ENCODE peak calls at places on chromosomes 12 and 14, in seven cellular contexts. One of them, this sample, is unnamed.

GRCh38 chr14:77097006-77097688 is 911 bp upstream of the CIPC start:
- DNase-seq in A549: no peak
- DNase-seq in GM12878: no peak
- DNase-seq in HepG2: peak; percentile 17
- DNase-seq in HCT116: no peak
- DNase-seq in SK-N-SH: no peak
- DNase-seq in K562: no peak
- DNase-seq in this sample: no peak

GRCh38 chr12:55727643-55728184 is 1.1 kb downstream of the CD63 start:
- DNase-seq in A549: peak; percentile 41
- DNase-seq in GM12878: no peak
- DNase-seq in HepG2: no peak
- DNase-seq in HCT116: no peak
- DNase-seq in SK-N-SH: peak; percentile 76
- DNase-seq in K562: peak; percentile 50
- DNase-seq in this sample: peak; percentile 30

GRCh38 chr12:27412047-27412446 is 34.5 kb upstream of the SMCO2 start:
- DNase-seq in A549: no peak
- DNase-seq in GM12878: no peak
- DNase-seq in HepG2: no peak
- DNase-seq in HCT116: no peak
- DNase-seq in SK-N-SH: no peak
- DNase-seq in K562: no peak
- DNase-seq in this sample: no peak

GRCh38 chr12:132162508-132163031 is 18.3 kb downstream of the NOC4L start:
- DNase-seq in A549: no peak
- DNase-seq in GM12878: no peak
- DNase-seq in HepG2: no peak
- DNase-seq in HCT116: no peak
- DNase-seq in SK-N-SH: peak; percentile 47
- DNase-seq in K562: no peak
- DNase-seq in this sample: no peak

GRCh38 chr14:73764881-73765280 is 50.7 kb upstream of the PNMA1 start:
- DNase-seq in A549: no peak
- DNase-seq in GM12878: no peak
- DNase-seq in HepG2: no peak
- DNase-seq in HCT116: no peak
- DNase-seq in SK-N-SH: no peak
- DNase-seq in K562: no peak
- DNase-seq in this sample: no peak

GRCh38 chr12:123533672-123534643 is at the start of gene RILPL1:
- DNase-seq in A549: peak; percentile 77
- DNase-seq in GM12878: no peak
- DNase-seq in HepG2: peak; percentile 58
- DNase-seq in HCT116: no peak
- DNase-seq in SK-N-SH: peak; percentile 94
- DNase-seq in K562: peak; percentile 94
- DNase-seq in this sample: peak; percentile 71

GRCh38 chr14:96502621-96503251 is 554 bp downstream of the PAPOLA start:
- DNase-seq in A549: peak; percentile 41
- DNase-seq in GM12878: no peak
- DNase-seq in HepG2: peak; percentile 26
- DNase-seq in HCT116: no peak
- DNase-seq in SK-N-SH: peak; percentile 85
- DNase-seq in K562: peak; percentile 74
- DNase-seq in this sample: peak; percentile 79

GRCh38 chr12:10851243-10851858 is 2.1 kb upstream of the PRR4 start:
- DNase-seq in A549: no peak
- DNase-seq in GM12878: no peak
- DNase-seq in HepG2: no peak
- DNase-seq in HCT116: no peak
- DNase-seq in SK-N-SH: no peak
- DNase-seq in K562: no peak
- DNase-seq in this sample: no peak

GRCh38 chr12:11823043-11823442 is 173.6 kb downstream of the ETV6 start:
- DNase-seq in A549: no peak
- DNase-seq in GM12878: no peak
- DNase-seq in HepG2: no peak
- DNase-seq in HCT116: no peak
- DNase-seq in SK-N-SH: no peak
- DNase-seq in K562: no peak
- DNase-seq in this sample: no peak

GRCh38 chr12:14771651-14772137 is 31.6 kb downstream of the WBP11 start:
- DNase-seq in A549: peak; percentile 27
- DNase-seq in GM12878: peak; percentile 41
- DNase-seq in HepG2: no peak
- DNase-seq in HCT116: no peak
- DNase-seq in SK-N-SH: peak; percentile 25
- DNase-seq in K562: no peak
- DNase-seq in this sample: peak; percentile 51

GRCh38 chr12:46921754-46922113 is 95.9 kb upstream of the SLC38A4 start:
- DNase-seq in A549: no peak
- DNase-seq in GM12878: no peak
- DNase-seq in HepG2: peak; percentile 42
- DNase-seq in HCT116: no peak
- DNase-seq in SK-N-SH: no peak
- DNase-seq in K562: no peak
- DNase-seq in this sample: no peak

GRCh38 chr14:98791661-98792060 is 480.3 kb downstream of the BCL11B start:
- DNase-seq in A549: no peak
- DNase-seq in GM12878: no peak
- DNase-seq in HepG2: no peak
- DNase-seq in HCT116: no peak
- DNase-seq in SK-N-SH: no peak
- DNase-seq in K562: no peak
- DNase-seq in this sample: no peak

GRCh38 chr12:52238916-52239649 is 6.0 kb downstream of the KRT7 start:
- DNase-seq in A549: peak; percentile 53
- DNase-seq in GM12878: no peak
- DNase-seq in HepG2: no peak
- DNase-seq in HCT116: no peak
- DNase-seq in SK-N-SH: no peak
- DNase-seq in K562: no peak
- DNase-seq in this sample: no peak

GRCh38 chr12:129911437-129912049 is 7.7 kb upstream of the TMEM132D start:
- DNase-seq in A549: peak; percentile 59
- DNase-seq in GM12878: no peak
- DNase-seq in HepG2: peak; percentile 30
- DNase-seq in HCT116: no peak
- DNase-seq in SK-N-SH: peak; percentile 80
- DNase-seq in K562: peak; percentile 67
- DNase-seq in this sample: peak; percentile 69

GRCh38 chr12:67593041-67593870 is 55.3 kb upstream of the DYRK2 start:
- DNase-seq in A549: peak; percentile 7
- DNase-seq in GM12878: no peak
- DNase-seq in HepG2: no peak
- DNase-seq in HCT116: peak; percentile 87
- DNase-seq in SK-N-SH: no peak
- DNase-seq in K562: no peak
- DNase-seq in this sample: peak; percentile 5

GRCh38 chr14:51922624-51923023 is 62.2 kb downstream of the GNG2 start:
- DNase-seq in A549: no peak
- DNase-seq in GM12878: no peak
- DNase-seq in HepG2: no peak
- DNase-seq in HCT116: no peak
- DNase-seq in SK-N-SH: no peak
- DNase-seq in K562: no peak
- DNase-seq in this sample: no peak

GRCh38 chr14:23085458-23085857 is 9.5 kb downstream of the ACIN1 start:
- DNase-seq in A549: no peak
- DNase-seq in GM12878: no peak
- DNase-seq in HepG2: no peak
- DNase-seq in HCT116: no peak
- DNase-seq in SK-N-SH: no peak
- DNase-seq in K562: no peak
- DNase-seq in this sample: no peak

GRCh38 chr12:94621662-94622359 is 28.5 kb downstream of the TMCC3 start:
- DNase-seq in A549: no peak
- DNase-seq in GM12878: peak; percentile 87
- DNase-seq in HepG2: no peak
- DNase-seq in HCT116: no peak
- DNase-seq in SK-N-SH: no peak
- DNase-seq in K562: no peak
- DNase-seq in this sample: no peak

GRCh38 chr14:29350496-29350895 is 577.2 kb downstream of the PRKD1 start:
- DNase-seq in A549: no peak
- DNase-seq in GM12878: no peak
- DNase-seq in HepG2: no peak
- DNase-seq in HCT116: no peak
- DNase-seq in SK-N-SH: no peak
- DNase-seq in K562: no peak
- DNase-seq in this sample: no peak

DNA sequence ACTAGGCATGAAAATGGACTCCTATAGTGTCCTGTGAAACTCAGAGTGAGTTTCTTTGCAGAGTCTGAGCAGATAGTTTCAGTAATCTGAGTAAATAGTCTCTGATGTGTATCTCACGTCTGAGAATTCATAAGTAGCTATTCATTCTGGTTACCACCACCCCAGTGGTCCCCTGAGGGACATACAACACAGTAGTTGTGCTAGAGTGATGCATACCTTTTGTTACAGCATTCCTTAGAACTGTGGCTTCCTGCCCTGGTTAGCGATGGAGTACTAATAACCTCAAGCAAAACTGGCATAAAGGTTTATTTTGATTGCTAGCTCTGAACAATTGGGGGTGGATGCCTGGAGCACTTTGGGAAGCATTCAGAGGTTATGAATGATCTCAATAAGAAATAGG is 114.7 kb downstream of the DAAM1 start:
- DNase-seq in A549: no peak
- DNase-seq in GM12878: no peak
- DNase-seq in HepG2: no peak
- DNase-seq in HCT116: no peak
- DNase-seq in SK-N-SH: no peak
- DNase-seq in K562: no peak
- DNase-seq in this sample: peak; percentile 8
- TF ChIP-seq REST in A549: no peak
- TF ChIP-seq REST in GM12878: no peak
- TF ChIP-seq REST in HepG2: no peak
- TF ChIP-seq REST in HCT116: no peak
- TF ChIP-seq REST in SK-N-SH: no peak
- TF ChIP-seq REST in K562: no peak
- TF ChIP-seq REST in this sample: no peak

DNA sequence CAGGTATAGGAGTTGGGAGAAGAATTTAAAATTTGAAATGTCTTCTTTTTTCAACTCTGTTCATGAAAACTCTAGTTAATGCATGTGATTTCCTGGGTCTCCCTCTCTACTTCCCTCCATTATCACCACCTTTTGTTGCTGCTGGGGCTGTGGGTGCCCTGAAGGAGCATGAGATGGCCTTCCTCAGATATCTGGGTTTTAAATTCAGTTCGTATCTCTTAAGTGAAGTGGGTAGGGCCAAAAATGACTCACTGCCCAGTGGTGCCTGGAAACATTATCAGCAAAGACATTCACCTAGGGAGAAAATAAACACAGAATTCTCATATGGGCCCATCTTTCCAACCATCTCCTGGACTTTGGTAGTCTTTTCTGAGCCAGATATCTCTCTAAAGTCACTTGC is 234.9 kb upstream of the PLEKHG7 start:
- DNase-seq in A549: peak; percentile 13
- DNase-seq in GM12878: no peak
- DNase-seq in HepG2: no peak
- DNase-seq in HCT116: no peak
- DNase-seq in SK-N-SH: no peak
- DNase-seq in K562: no peak
- DNase-seq in this sample: no peak
- H3K4me1 ChIP-seq in A549: peaks cover 23% of the 10 kb centered on the region
- H3K4me1 ChIP-seq in GM12878: peaks cover 61% of the 10 kb centered on the region
- H3K4me1 ChIP-seq in HepG2: no peaks in the 10 kb centered on the region
- H3K4me1 ChIP-seq in HCT116: no peaks in the 10 kb centered on the region
- H3K4me1 ChIP-seq in SK-N-SH: no peaks in the 10 kb centered on the region
- H3K4me1 ChIP-seq in K562: peaks cover 10% of the 10 kb centered on the region
- H3K4me1 ChIP-seq in this sample: peaks cover 40% of the 10 kb centered on the region

GRCh38 chr12:91009319-91009950 is 4.7 kb upstream of the EPYC start:
- DNase-seq in A549: no peak
- DNase-seq in GM12878: peak; percentile 55
- DNase-seq in HepG2: no peak
- DNase-seq in HCT116: no peak
- DNase-seq in SK-N-SH: no peak
- DNase-seq in K562: no peak
- DNase-seq in this sample: no peak

GRCh38 chr12:91001306-91001705 is 3.5 kb downstream of the EPYC start:
- DNase-seq in A549: no peak
- DNase-seq in GM12878: no peak
- DNase-seq in HepG2: no peak
- DNase-seq in HCT116: no peak
- DNase-seq in SK-N-SH: no peak
- DNase-seq in K562: no peak
- DNase-seq in this sample: no peak

GRCh38 chr12:91003737-91004136 is 1.0 kb downstream of the EPYC start:
- DNase-seq in A549: no peak
- DNase-seq in GM12878: no peak
- DNase-seq in HepG2: no peak
- DNase-seq in HCT116: no peak
- DNase-seq in SK-N-SH: no peak
- DNase-seq in K562: no peak
- DNase-seq in this sample: no peak

GRCh38 chr12:91007531-91008290 is 2.9 kb upstream of the EPYC start:
- DNase-seq in A549: no peak
- DNase-seq in GM12878: peak; percentile 41
- DNase-seq in HepG2: no peak
- DNase-seq in HCT116: no peak
- DNase-seq in SK-N-SH: no peak
- DNase-seq in K562: no peak
- DNase-seq in this sample: no peak

DNA sequence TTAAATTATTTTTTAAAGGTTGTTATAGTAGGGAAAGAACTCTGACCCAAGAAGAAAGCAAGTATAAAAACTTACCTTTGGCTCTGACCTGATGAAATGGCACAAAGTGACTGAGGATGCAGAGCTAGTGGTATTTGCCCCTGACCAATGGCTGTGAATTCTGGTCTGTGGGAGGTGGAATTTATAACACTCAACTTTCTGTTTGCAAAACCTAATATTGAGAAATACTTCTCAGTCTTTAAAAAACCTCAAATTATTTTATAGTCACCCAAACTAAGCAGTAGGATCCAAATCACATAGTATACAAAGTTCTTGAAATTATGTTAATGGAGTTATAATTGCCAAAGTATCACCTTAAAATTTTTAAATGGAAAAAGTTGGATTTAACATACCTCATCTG is at the start of gene EPYC:
- DNase-seq in A549: no peak
- DNase-seq in GM12878: no peak
- DNase-seq in HepG2: no peak
- DNase-seq in HCT116: no peak
- DNase-seq in SK-N-SH: no peak
- DNase-seq in K562: no peak
- DNase-seq in this sample: no peak
- H3K4me2 ChIP-seq in A549: no peak within 1 kb of the TSS
- H3K4me2 ChIP-seq in GM12878: no peak within 1 kb of the TSS
- H3K4me2 ChIP-seq in HepG2: no peak within 1 kb of the TSS
- H3K4me2 ChIP-seq in HCT116: no peak within 1 kb of the TSS
- H3K4me2 ChIP-seq in SK-N-SH: no peak within 1 kb of the TSS
- H3K4me2 ChIP-seq in K562: no peak within 1 kb of the TSS
- H3K4me2 ChIP-seq in this sample: no peak within 1 kb of the TSS

GRCh38 chr12:128486951-128487350 is 220.0 kb downstream of the TMEM132C start:
- DNase-seq in A549: no peak
- DNase-seq in GM12878: no peak
- DNase-seq in HepG2: no peak
- DNase-seq in HCT116: no peak
- DNase-seq in SK-N-SH: no peak
- DNase-seq in K562: no peak
- DNase-seq in this sample: no peak
- TF ChIP-seq REST in A549: no peak
- TF ChIP-seq REST in GM12878: no peak
- TF ChIP-seq REST in HepG2: no peak
- TF ChIP-seq REST in HCT116: no peak
- TF ChIP-seq REST in SK-N-SH: no peak
- TF ChIP-seq REST in K562: no peak
- TF ChIP-seq REST in this sample: no peak

This sample was measured in GM23338.